ENCODE peak calls at places on chromosomes 12 and 14, in six cellular contexts. L is tibial artery, B is uterus, F is heart left ventricle, Z is body of pancreas, M is cardiac muscle cell. Q is an unnamed sample. For H3K36me3 and H3K27me3, the result is how much of the 10 kb centered on the place peaks cover.

GRCh38 chr12:26046203-26046602 is 78.6 kb downstream of the BHLHE41 start:
- DNase-seq in B (no peak), M (no peak), L (no peak), F (no peak), Z (no peak), Q (no peak)

GRCh38 chr12:52587563-52587962 is 13.7 kb downstream of the KRT72 start:
- DNase-seq in M (no peak), L (peak), F (no peak), Z (no peak), B (no peak), Q (no peak)

GRCh38 chr14:73977896-73978295 is 27.8 kb downstream of the COQ6 start:
- DNase-seq in M (no peak), Z (no peak), L (no peak), B (no peak), F (no peak), Q (no peak)

GRCh38 chr14:31357279-31357678 is 63.1 kb downstream of the HEATR5A start:
- DNase-seq in F (no peak), L (no peak), Z (no peak), M (no peak), B (no peak), Q (no peak)

GRCh38 chr12:42166501-42166900 is 21.8 kb upstream of the GXYLT1 start:
- DNase-seq in Z (no peak), L (no peak), B (no peak), M (peak), F (no peak), Q (no peak)

GRCh38 chr12:92553389-92553788 is 149.4 kb upstream of the PLEKHG7 start:
- DNase-seq in L (peak), B (peak), M (peak), Z (peak), F (peak), Q (peak)

GRCh38 chr12:43444940-43445564 is 107.0 kb downstream of the ADAMTS20 start:
- DNase-seq in L (peak), F (no peak), Z (peak), B (no peak), M (peak), Q (peak)

GRCh38 chr12:46266869-46267617 is 1.8 kb downstream of the SLC38A1 start:
- DNase-seq in Z (peak), L (peak), M (peak), B (peak), F (peak), Q (peak)

GRCh38 chr14:36835145-36835544 is 173.5 kb downstream of the PAX9 start:
- DNase-seq in Z (no peak), F (no peak), M (no peak), L (no peak), B (no peak), Q (peak)

GRCh38 chr14:52900731-52901130 is 50.1 kb downstream of the FERMT2 start:
- DNase-seq in L (no peak), Z (no peak), M (no peak), F (no peak), B (no peak), Q (no peak)

GRCh38 chr12:95336387-95337067 is 118.9 kb downstream of the VEZT start:
- DNase-seq in F (peak), L (peak), M (peak), Z (peak), B (peak), Q (peak)

GRCh38 chr12:70393787-70394519 is 27.9 kb downstream of the KCNMB4 start:
- DNase-seq in L (no peak), B (no peak), M (peak), F (no peak), Z (no peak), Q (no peak)

DNA sequence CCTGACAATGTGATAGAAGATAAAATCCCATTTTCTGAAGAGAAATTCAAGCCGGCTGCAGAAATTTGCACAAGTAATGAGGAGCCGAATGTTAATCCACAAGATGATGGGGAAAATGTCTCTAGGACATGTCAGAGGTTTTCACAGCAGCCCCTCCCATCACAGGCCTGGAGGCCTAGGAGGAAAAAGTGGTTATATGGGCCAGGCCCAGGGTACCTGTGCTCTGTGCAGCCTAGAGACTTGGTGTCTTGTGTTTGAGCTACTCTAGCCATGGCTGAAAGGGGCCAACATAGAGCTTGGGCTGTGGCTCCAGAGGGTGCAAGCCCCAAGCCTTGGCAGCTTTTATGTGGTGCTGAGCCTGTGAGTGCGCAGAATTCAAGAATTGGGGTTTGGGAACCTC is 7.4 kb downstream of the LACRT start:
- DNase-seq in B (no peak), F (no peak), Z (no peak), L (no peak), M (no peak), Q (no peak)
- H3K36me3 ChIP-seq in B (under half), F (under half), Z (under half), L (under half), M (under half), Q (under half)

GRCh38 chr14:63682727-63683593 is 41.3 kb upstream of the WDR89 start:
- DNase-seq in L (no peak), F (no peak), M (no peak), Z (no peak), B (no peak), Q (no peak)

GRCh38 chr14:63676615-63677014 is 34.9 kb upstream of the WDR89 start:
- DNase-seq in F (no peak), Z (no peak), M (no peak), B (no peak), L (no peak), Q (no peak)

GRCh38 chr14:63677891-63678379 is 36.3 kb upstream of the WDR89 start:
- DNase-seq in F (no peak), M (peak), L (no peak), Z (no peak), B (no peak), Q (peak)

GRCh38 chr14:63673882-63674497 is 32.3 kb upstream of the WDR89 start:
- DNase-seq in Z (no peak), F (no peak), B (no peak), M (no peak), L (no peak), Q (no peak)

GRCh38 chr14:63678538-63678937 is 36.9 kb upstream of the WDR89 start:
- DNase-seq in Z (no peak), F (no peak), B (no peak), L (no peak), M (no peak), Q (no peak)
- H3K27me3 ChIP-seq in Z (under half), F (under half), B (under half), L (under half), M (under half), Q (under half)

GRCh38 chr14:24910408-24910986 is 139.4 kb downstream of the STXBP6 start:
- DNase-seq in M (no peak), B (no peak), L (no peak), Z (no peak), F (no peak), Q (no peak)

GRCh38 chr14:24908592-24909236 is 141.2 kb downstream of the STXBP6 start:
- DNase-seq in F (no peak), M (no peak), Z (peak), L (peak), B (no peak), Q (no peak)

GRCh38 chr14:24913026-24913425 is 136.9 kb downstream of the STXBP6 start:
- DNase-seq in Z (no peak), L (no peak), B (no peak), M (no peak), F (no peak), Q (no peak)

GRCh38 chr14:24911324-24912095 is 138.4 kb downstream of the STXBP6 start:
- DNase-seq in M (peak), L (peak), F (no peak), Z (no peak), B (no peak), Q (no peak)

DNA sequence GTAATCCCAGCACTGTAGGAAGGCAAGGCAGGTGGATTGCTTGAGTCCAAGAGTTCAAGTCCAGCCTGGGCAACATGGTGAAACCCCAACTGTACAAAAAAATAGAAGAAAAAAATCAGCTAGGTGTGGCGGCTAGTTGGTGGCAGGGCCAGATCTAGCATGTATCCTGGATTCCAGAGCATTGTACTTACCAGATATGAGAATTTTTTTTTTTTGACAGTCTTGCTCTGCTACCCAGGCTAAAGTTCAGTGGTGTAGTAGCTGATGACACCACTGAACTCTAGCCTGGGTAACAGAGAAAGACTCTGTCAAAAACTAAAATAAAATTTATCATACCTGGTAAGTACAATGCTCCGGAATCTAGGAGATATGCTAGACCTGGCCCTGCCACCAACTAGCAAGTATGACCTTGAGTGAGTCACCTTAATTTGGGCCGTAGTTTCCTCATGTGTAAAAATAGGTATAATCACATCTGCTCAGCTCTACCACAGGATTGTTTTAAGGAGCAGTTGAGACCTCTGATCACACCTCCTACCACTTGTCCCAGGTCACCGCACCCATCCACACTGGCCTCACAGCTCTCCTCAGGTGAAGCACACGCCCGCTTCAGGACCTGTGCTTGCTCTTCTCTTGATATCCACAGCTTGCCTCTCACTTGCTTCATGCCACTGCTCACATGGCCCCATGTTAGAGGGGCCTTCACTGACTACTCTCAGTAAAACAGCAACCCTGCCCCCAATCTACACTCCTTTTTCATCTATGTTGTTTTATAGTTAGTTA is 140.2 kb downstream of the STXBP6 start:
- DNase-seq in Z (peak), M (no peak), L (no peak), B (no peak), F (no peak), Q (no peak)
- H3K36me3 ChIP-seq in Z (under half), M (under half), L (under half), B (under half), F (under half), Q (under half)

DNA sequence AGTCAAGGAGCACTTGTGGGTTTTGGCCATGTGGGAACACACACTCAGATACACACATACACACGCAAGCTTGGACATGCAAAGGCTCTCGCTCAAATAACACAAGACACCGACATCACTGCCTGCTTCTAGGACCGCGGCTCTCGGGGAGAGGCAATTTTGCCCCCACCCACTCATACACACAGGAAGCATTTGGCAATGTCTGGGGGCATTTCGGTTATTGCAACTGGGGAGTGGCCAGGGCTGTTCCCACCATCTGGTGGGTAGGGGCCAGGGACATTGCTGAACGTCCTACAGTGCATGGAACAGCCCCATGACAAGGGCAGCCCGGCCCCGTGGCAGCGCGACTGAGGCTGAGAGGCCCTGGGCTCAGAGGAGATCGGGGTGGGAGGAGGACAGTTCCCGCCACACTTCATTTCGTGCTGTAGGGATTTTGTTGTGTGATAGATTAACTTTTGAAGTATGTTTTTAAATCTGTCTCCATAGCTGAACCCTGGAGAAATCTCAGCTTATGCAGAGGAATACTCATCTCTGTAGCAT is 35.6 kb downstream of the RIMBP2 start:
- DNase-seq in Z (no peak), F (no peak), L (no peak), M (no peak), B (no peak), Q (no peak)
- H3K27me3 ChIP-seq in Z (under half), F (under half), L (under half), M (under half), B (under half), Q (under half)

GRCh38 chr14:102717211-102717610 is 60.0 kb upstream of the TRAF3 start:
- DNase-seq in F (no peak), M (peak), B (no peak), L (no peak), Z (no peak), Q (peak)

GRCh38 chr14:102726191-102726949 is 50.9 kb upstream of the TRAF3 start:
- DNase-seq in M (no peak), L (no peak), B (no peak), Z (peak), F (no peak), Q (no peak)

GRCh38 chr14:102723650-102724049 is 53.6 kb upstream of the TRAF3 start:
- DNase-seq in L (no peak), Z (no peak), M (no peak), F (no peak), B (no peak), Q (no peak)

GRCh38 chr14:102727336-102728095 is 49.7 kb upstream of the TRAF3 start:
- DNase-seq in B (no peak), F (no peak), Z (no peak), M (peak), L (no peak), Q (no peak)

DNA sequence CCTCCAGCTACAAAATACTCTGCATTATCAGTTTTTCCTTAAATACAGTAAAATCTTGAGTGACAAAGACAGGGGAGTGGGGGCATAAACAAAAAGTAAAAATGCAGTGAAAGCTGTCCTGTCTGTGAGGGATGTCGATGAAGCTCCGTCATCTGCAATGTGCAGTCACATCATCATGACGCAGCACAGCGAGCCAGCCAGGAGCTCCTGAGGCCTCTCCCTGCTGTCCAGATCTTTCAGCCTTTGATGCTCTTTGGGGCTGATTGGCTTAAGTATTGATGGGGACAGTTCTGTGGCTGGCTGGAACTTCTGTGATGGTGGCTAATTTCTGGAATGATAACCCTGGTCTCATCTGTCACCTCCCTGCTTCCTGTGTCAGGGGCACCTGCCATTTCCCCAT is 54.6 kb upstream of the TRAF3 start:
- DNase-seq in B (no peak), M (no peak), L (no peak), F (no peak), Z (no peak), Q (no peak)
- H3K36me3 ChIP-seq in B (under half), M (under half), L (half or more), F (half or more), Z (under half), Q (under half)

DNA sequence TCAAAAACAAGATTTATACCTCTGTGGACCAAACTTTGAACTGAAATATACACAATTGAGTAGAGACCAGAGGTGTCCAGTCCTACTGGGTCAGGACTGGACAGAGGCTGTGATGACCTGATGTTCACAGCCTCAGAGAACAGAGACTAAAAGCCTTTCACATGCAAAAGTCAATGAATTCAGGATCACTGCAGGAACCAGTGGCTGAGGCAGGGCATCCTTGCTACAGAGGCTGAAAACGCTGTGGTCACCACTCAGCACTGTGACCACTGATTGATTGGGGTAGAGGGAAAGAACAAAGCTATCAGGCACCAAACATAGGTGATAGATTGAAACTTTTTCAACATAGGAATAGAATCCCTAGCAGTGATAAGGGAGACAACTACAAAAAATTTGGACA is 25.1 kb downstream of the GRIP1 start:
- DNase-seq in B (no peak), M (no peak), Z (no peak), F (no peak), L (no peak), Q (no peak)
- H3K27me3 ChIP-seq in B (under half), M (under half), Z (under half), F (under half), L (under half), Q (under half)

GRCh38 chr14:102962111-102962627 is 39.7 kb downstream of the AMN start:
- DNase-seq in M (no peak), L (no peak), F (no peak), B (no peak), Z (no peak), Q (no peak)
- H3K36me3 ChIP-seq in M (half or more), L (half or more), F (half or more), B (under half), Z (under half), Q (half or more)

GRCh38 chr14:101603096-101603495 is 41.8 kb downstream of the DIO3 start:
- DNase-seq in F (no peak), M (no peak), L (no peak), B (no peak), Z (no peak), Q (no peak)

GRCh38 chr14:101604935-101605767 is 43.9 kb downstream of the DIO3 start:
- DNase-seq in M (no peak), B (no peak), Z (no peak), L (no peak), F (no peak), Q (peak)

GRCh38 chr14:101601603-101602465 is 40.5 kb downstream of the DIO3 start:
- DNase-seq in L (no peak), Z (no peak), M (no peak), B (no peak), F (no peak), Q (no peak)

GRCh38 chr14:101602466-101602840 is 41.2 kb downstream of the DIO3 start:
- DNase-seq in B (no peak), L (no peak), F (no peak), M (no peak), Z (no peak), Q (no peak)

DNA sequence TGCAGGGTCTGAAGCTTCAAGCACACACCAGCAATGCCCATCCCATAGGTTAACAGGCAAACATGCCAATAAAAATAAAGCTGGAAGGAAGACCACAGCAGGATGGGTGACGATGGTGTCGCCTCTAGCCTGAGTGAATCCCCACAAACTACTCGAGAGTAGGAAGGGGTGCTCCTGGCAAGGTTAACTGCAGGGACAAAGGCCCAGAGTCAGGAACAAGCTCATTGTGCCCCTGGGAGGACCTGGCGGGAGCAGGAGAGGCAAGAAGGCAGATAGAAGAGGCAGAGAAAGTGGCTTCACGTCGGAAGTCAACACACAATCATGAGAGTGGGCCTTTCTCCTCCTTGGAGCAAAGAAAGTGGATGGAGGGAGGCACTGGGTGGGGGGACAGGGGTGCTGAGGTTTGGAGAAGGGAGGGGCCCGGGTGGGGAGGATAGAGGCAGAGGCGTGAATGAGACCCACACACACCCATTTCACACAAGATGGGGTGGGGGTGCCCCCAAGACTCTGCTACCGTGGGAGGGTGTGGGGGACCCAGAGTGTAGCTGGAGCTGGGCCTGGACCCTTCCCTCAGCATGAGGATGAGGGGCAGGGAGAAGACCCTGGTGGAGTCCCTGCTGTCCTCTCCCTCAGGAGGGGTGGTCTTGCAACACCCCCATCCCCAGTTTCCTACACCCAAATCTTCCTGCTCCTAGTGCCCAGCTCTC is 43.1 kb downstream of the DIO3 start:
- DNase-seq in L (no peak), B (no peak), M (no peak), Z (no peak), F (no peak), Q (no peak)
- H3K27me3 ChIP-seq in L (under half), B (under half), M (under half), Z (under half), F (under half), Q (under half)

DNA sequence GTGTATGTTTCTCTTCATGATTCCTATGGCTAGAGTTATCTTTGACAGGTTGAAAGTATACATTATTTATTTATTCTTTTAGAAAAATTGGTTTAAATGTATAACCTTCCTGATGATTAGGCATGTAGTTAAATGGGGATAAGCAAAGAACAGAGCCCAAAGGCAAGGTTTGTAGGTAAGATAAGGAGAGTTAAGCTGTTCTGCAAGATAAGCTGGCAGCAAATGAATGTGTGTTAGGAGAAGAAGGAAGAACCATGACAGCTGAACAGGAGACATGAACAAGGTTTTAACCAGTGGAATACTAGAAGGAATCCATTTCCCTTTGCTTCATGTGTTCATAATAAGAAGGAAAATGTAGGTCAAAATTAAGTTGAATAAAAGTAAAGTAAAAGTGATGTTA is 1330.1 kb upstream of the USP15 start:
- DNase-seq in L (no peak), B (no peak), M (no peak), F (no peak), Z (no peak), Q (no peak)
- H3K36me3 ChIP-seq in L (under half), B (under half), M (under half), F (under half), Z (under half), Q (under half)

Q was measured in SJCRH30.